ENCODE peak calls at places on chromosomes 6 and 20, in four cellular contexts. One of them, this sample, is unnamed.

GRCh38 chr20:33650753-33651561 is 11.2 kb upstream of the C20orf144 start:
- DNase-seq in SK-N-SH: no peak
- DNase-seq in GM23338: no peak
- DNase-seq in sigmoid colon: peak; percentile 46
- DNase-seq in this sample: no peak

GRCh38 chr6:89640804-89641203 is 2.3 kb upstream of the LYRM2 start:
- DNase-seq in SK-N-SH: no peak
- DNase-seq in GM23338: peak; percentile 9
- DNase-seq in sigmoid colon: no peak
- DNase-seq in this sample: no peak

GRCh38 chr6:131255434-131255833 is 120.2 kb downstream of the AKAP7 start:
- DNase-seq in SK-N-SH: no peak
- DNase-seq in GM23338: no peak
- DNase-seq in sigmoid colon: no peak
- DNase-seq in this sample: no peak

GRCh38 chr20:63695419-63696310 is 787 bp upstream of the TNFRSF6B start:
- DNase-seq in SK-N-SH: peak; percentile 41
- DNase-seq in GM23338: no peak
- DNase-seq in sigmoid colon: peak; percentile 52
- DNase-seq in this sample: no peak

GRCh38 chr6:33156964-33157363 is 35.3 kb downstream of the COL11A2 start:
- DNase-seq in SK-N-SH: no peak
- DNase-seq in GM23338: no peak
- DNase-seq in sigmoid colon: no peak
- DNase-seq in this sample: no peak

GRCh38 chr6:70527071-70527737 is 39.5 kb upstream of the SDHAF4 start:
- DNase-seq in SK-N-SH: no peak
- DNase-seq in GM23338: no peak
- DNase-seq in sigmoid colon: no peak
- DNase-seq in this sample: no peak

GRCh38 chr6:18025591-18025990 is 38.2 kb upstream of the KIF13A start:
- DNase-seq in SK-N-SH: no peak
- DNase-seq in GM23338: no peak
- DNase-seq in sigmoid colon: no peak
- DNase-seq in this sample: no peak

GRCh38 chr6:169313347-169314010 is 59.8 kb upstream of the THBS2 start:
- DNase-seq in SK-N-SH: no peak
- DNase-seq in GM23338: no peak
- DNase-seq in sigmoid colon: no peak
- DNase-seq in this sample: no peak

GRCh38 chr6:113396644-113397201 is 460.4 kb upstream of the MARCKS start:
- DNase-seq in SK-N-SH: no peak
- DNase-seq in GM23338: no peak
- DNase-seq in sigmoid colon: no peak
- DNase-seq in this sample: no peak

GRCh38 chr20:309306-309840 is 12.0 kb downstream of the ZCCHC3 start:
- DNase-seq in SK-N-SH: peak; percentile 34
- DNase-seq in GM23338: no peak
- DNase-seq in sigmoid colon: no peak
- DNase-seq in this sample: no peak

GRCh38 chr6:33017694-33018353 is 8.4 kb upstream of the HLA-DOA start:
- DNase-seq in SK-N-SH: no peak
- DNase-seq in GM23338: no peak
- DNase-seq in sigmoid colon: no peak
- DNase-seq in this sample: no peak

GRCh38 chr6:34177181-34177591 is 31.3 kb upstream of the GRM4 start:
- DNase-seq in SK-N-SH: peak; percentile 53
- DNase-seq in GM23338: no peak
- DNase-seq in sigmoid colon: no peak
- DNase-seq in this sample: no peak

GRCh38 chr6:132391391-132392291 is 9.6 kb downstream of the MOXD1 start:
- DNase-seq in SK-N-SH: no peak
- DNase-seq in GM23338: peak; percentile 21
- DNase-seq in sigmoid colon: peak; percentile 88
- DNase-seq in this sample: peak; percentile 59

GRCh38 chr6:89434954-89435353 is 2.0 kb downstream of the ANKRD6 start:
- DNase-seq in SK-N-SH: no peak
- DNase-seq in GM23338: no peak
- DNase-seq in sigmoid colon: no peak
- DNase-seq in this sample: no peak

GRCh38 chr6:169340395-169340794 is 86.7 kb upstream of the THBS2 start:
- DNase-seq in SK-N-SH: peak; percentile 31
- DNase-seq in GM23338: no peak
- DNase-seq in sigmoid colon: no peak
- DNase-seq in this sample: no peak

GRCh38 chr6:108966855-108967755 is 118.9 kb downstream of the ARMC2 start:
- DNase-seq in SK-N-SH: peak; percentile 47
- DNase-seq in GM23338: peak; percentile 60
- DNase-seq in sigmoid colon: no peak
- DNase-seq in this sample: no peak

GRCh38 chr20:38827770-38828281 is 22.3 kb downstream of the PPP1R16B start:
- DNase-seq in SK-N-SH: no peak
- DNase-seq in GM23338: no peak
- DNase-seq in sigmoid colon: no peak
- DNase-seq in this sample: no peak

GRCh38 chr6:116309001-116309400 is 29.3 kb upstream of the TSPYL1 start:
- DNase-seq in SK-N-SH: no peak
- DNase-seq in GM23338: no peak
- DNase-seq in sigmoid colon: no peak
- DNase-seq in this sample: no peak

GRCh38 chr6:165943908-165944307 is 223.7 kb downstream of the TBXT start:
- DNase-seq in SK-N-SH: no peak
- DNase-seq in GM23338: no peak
- DNase-seq in sigmoid colon: no peak
- DNase-seq in this sample: no peak

GRCh38 chr20:35518975-35519374 is 10.5 kb downstream of the C20orf173 start:
- DNase-seq in SK-N-SH: no peak
- DNase-seq in GM23338: no peak
- DNase-seq in sigmoid colon: no peak
- DNase-seq in this sample: no peak

GRCh38 chr6:23016701-23017100 is 447.3 kb downstream of the HDGFL1 start:
- DNase-seq in SK-N-SH: no peak
- DNase-seq in GM23338: no peak
- DNase-seq in sigmoid colon: no peak
- DNase-seq in this sample: peak; percentile 53

GRCh38 chr6:20881365-20881764 is 347.1 kb downstream of the CDKAL1 start:
- DNase-seq in SK-N-SH: no peak
- DNase-seq in GM23338: no peak
- DNase-seq in sigmoid colon: no peak
- DNase-seq in this sample: no peak

GRCh38 chr6:151679081-151679480 is 128.4 kb upstream of the ESR1 start:
- DNase-seq in SK-N-SH: no peak
- DNase-seq in GM23338: no peak
- DNase-seq in sigmoid colon: no peak
- DNase-seq in this sample: no peak

GRCh38 chr6:132813173-132813856 is 1.1 kb upstream of the RPS12 start:
- DNase-seq in SK-N-SH: no peak
- DNase-seq in GM23338: peak; percentile 60
- DNase-seq in sigmoid colon: peak; percentile 72
- DNase-seq in this sample: no peak

GRCh38 chr20:12255571-12255970 is 337.9 kb downstream of the BTBD3 start:
- DNase-seq in SK-N-SH: no peak
- DNase-seq in GM23338: no peak
- DNase-seq in sigmoid colon: no peak
- DNase-seq in this sample: no peak

GRCh38 chr6:7215798-7216231 is 97.2 kb downstream of the SSR1 start:
- DNase-seq in SK-N-SH: no peak
- DNase-seq in GM23338: no peak
- DNase-seq in sigmoid colon: no peak
- DNase-seq in this sample: no peak

GRCh38 chr6:167937301-167937700 is 60.2 kb upstream of the KIF25 start:
- DNase-seq in SK-N-SH: no peak
- DNase-seq in GM23338: no peak
- DNase-seq in sigmoid colon: no peak
- DNase-seq in this sample: no peak

GRCh38 chr6:18154507-18155272 is at the start of gene TPMT:
- DNase-seq in SK-N-SH: no peak
- DNase-seq in GM23338: peak; percentile 19
- DNase-seq in sigmoid colon: peak; percentile 73
- DNase-seq in this sample: no peak

GRCh38 chr6:150765457-150765764 is 100.1 kb upstream of the MTHFD1L start:
- DNase-seq in SK-N-SH: no peak
- DNase-seq in GM23338: no peak
- DNase-seq in sigmoid colon: no peak
- DNase-seq in this sample: no peak

GRCh38 chr6:85298553-85298952 is 151.3 kb upstream of the NT5E start:
- DNase-seq in SK-N-SH: no peak
- DNase-seq in GM23338: no peak
- DNase-seq in sigmoid colon: no peak
- DNase-seq in this sample: no peak

GRCh38 chr6:151176941-151177760 is 62.6 kb upstream of the AKAP12 start:
- DNase-seq in SK-N-SH: no peak
- DNase-seq in GM23338: no peak
- DNase-seq in sigmoid colon: no peak
- DNase-seq in this sample: no peak

GRCh38 chr6:72788188-72788587 is 166.3 kb downstream of the KCNQ5 start:
- DNase-seq in SK-N-SH: no peak
- DNase-seq in GM23338: no peak
- DNase-seq in sigmoid colon: no peak
- DNase-seq in this sample: no peak
- H3K27ac ChIP-seq in SK-N-SH: peak overlapping the region; percentile 86
- H3K27ac ChIP-seq in GM23338: no peak overlapping the region
- H3K27ac ChIP-seq in sigmoid colon: no peak overlapping the region
- H3K27ac ChIP-seq in this sample: peak overlapping the region; percentile 57

GRCh38 chr6:170358496-170358895 is 51.9 kb downstream of the FAM120B start:
- DNase-seq in SK-N-SH: no peak
- DNase-seq in GM23338: no peak
- DNase-seq in sigmoid colon: no peak
- DNase-seq in this sample: no peak
- TF ChIP-seq POLR2AphosphoS5 in SK-N-SH: no peak
- TF ChIP-seq POLR2AphosphoS5 in GM23338: no peak
- TF ChIP-seq POLR2AphosphoS5 in sigmoid colon: no peak
- TF ChIP-seq POLR2AphosphoS5 in this sample: no peak

GRCh38 chr20:49513009-49513408 is 30.5 kb upstream of the KCNB1 start:
- DNase-seq in SK-N-SH: no peak
- DNase-seq in GM23338: no peak
- DNase-seq in sigmoid colon: no peak
- DNase-seq in this sample: no peak

GRCh38 chr20:49511788-49512525 is 29.5 kb upstream of the KCNB1 start:
- DNase-seq in SK-N-SH: no peak
- DNase-seq in GM23338: no peak
- DNase-seq in sigmoid colon: no peak
- DNase-seq in this sample: no peak

GRCh38 chr20:49508435-49509199 is 26.1 kb upstream of the KCNB1 start:
- DNase-seq in SK-N-SH: peak; percentile 74
- DNase-seq in GM23338: peak; percentile 77
- DNase-seq in sigmoid colon: peak; percentile 58
- DNase-seq in this sample: peak; percentile 42

GRCh38 chr20:49507741-49508434 is 25.4 kb upstream of the KCNB1 start:
- DNase-seq in SK-N-SH: no peak
- DNase-seq in GM23338: no peak
- DNase-seq in sigmoid colon: peak; percentile 60
- DNase-seq in this sample: no peak

GRCh38 chr20:49510562-49511117 is 28.2 kb upstream of the KCNB1 start:
- DNase-seq in SK-N-SH: no peak
- DNase-seq in GM23338: no peak
- DNase-seq in sigmoid colon: peak; percentile 90
- DNase-seq in this sample: no peak
- H3K27ac ChIP-seq in SK-N-SH: no peak overlapping the region
- H3K27ac ChIP-seq in GM23338: no peak overlapping the region
- H3K27ac ChIP-seq in sigmoid colon: peak overlapping the region; percentile 72
- H3K27ac ChIP-seq in this sample: no peak overlapping the region

GRCh38 chr20:56391037-56391436 is 978 bp downstream of the AURKA start:
- DNase-seq in SK-N-SH: no peak
- DNase-seq in GM23338: no peak
- DNase-seq in sigmoid colon: no peak
- DNase-seq in this sample: no peak
- TF ChIP-seq POLR2AphosphoS5 in SK-N-SH: no peak
- TF ChIP-seq POLR2AphosphoS5 in GM23338: no peak
- TF ChIP-seq POLR2AphosphoS5 in sigmoid colon: no peak
- TF ChIP-seq POLR2AphosphoS5 in this sample: no peak

GRCh38 chr6:44622555-44622954 is 235.0 kb downstream of the CDC5L start:
- DNase-seq in SK-N-SH: no peak
- DNase-seq in GM23338: no peak
- DNase-seq in sigmoid colon: no peak
- DNase-seq in this sample: no peak

GRCh38 chr6:44624226-44624625 is 236.7 kb downstream of the CDC5L start:
- DNase-seq in SK-N-SH: no peak
- DNase-seq in GM23338: peak; percentile 52
- DNase-seq in sigmoid colon: no peak
- DNase-seq in this sample: no peak

GRCh38 chr6:44620922-44621321 is 233.4 kb downstream of the CDC5L start:
- DNase-seq in SK-N-SH: no peak
- DNase-seq in GM23338: peak; percentile 29
- DNase-seq in sigmoid colon: no peak
- DNase-seq in this sample: no peak

GRCh38 chr6:44625996-44626395 is 238.5 kb downstream of the CDC5L start:
- DNase-seq in SK-N-SH: no peak
- DNase-seq in GM23338: no peak
- DNase-seq in sigmoid colon: no peak
- DNase-seq in this sample: no peak

DNA sequence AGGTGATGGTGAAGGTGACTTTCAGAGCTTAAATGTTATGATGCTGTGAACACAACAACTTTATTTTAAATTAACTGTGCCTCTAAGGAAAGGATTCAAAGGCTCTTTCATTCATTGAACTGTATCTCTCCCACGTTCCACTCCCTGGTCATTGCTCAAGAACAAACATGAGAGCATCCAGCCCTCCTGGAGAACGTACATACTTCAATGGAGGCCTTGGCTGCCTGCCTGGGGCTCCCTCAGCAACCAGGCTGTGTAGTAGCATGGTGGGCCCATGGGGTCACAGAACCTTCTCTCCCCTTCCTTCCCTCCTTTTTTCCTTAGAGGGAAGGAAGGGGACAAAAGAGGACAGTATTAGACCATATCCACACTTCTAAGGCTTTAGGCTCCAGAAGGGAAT is 234.3 kb downstream of the CDC5L start:
- DNase-seq in SK-N-SH: no peak
- DNase-seq in GM23338: no peak
- DNase-seq in sigmoid colon: no peak
- DNase-seq in this sample: no peak
- H3K27ac ChIP-seq in SK-N-SH: no peak overlapping the region
- H3K27ac ChIP-seq in GM23338: peak overlapping the region; percentile 41
- H3K27ac ChIP-seq in sigmoid colon: no peak overlapping the region
- H3K27ac ChIP-seq in this sample: no peak overlapping the region

GRCh38 chr6:14713008-14713452 is 532.8 kb upstream of the JARID2 start:
- DNase-seq in SK-N-SH: no peak
- DNase-seq in GM23338: no peak
- DNase-seq in sigmoid colon: peak; percentile 83
- DNase-seq in this sample: no peak
- TF ChIP-seq POLR2AphosphoS5 in SK-N-SH: no peak
- TF ChIP-seq POLR2AphosphoS5 in GM23338: no peak
- TF ChIP-seq POLR2AphosphoS5 in sigmoid colon: peak; percentile 45
- TF ChIP-seq POLR2AphosphoS5 in this sample: no peak

GRCh38 chr20:37454636-37455035 is 66.4 kb upstream of the NNAT start:
- DNase-seq in SK-N-SH: no peak
- DNase-seq in GM23338: no peak
- DNase-seq in sigmoid colon: no peak
- DNase-seq in this sample: no peak
- H3K27ac ChIP-seq in SK-N-SH: no peak overlapping the region
- H3K27ac ChIP-seq in GM23338: no peak overlapping the region
- H3K27ac ChIP-seq in sigmoid colon: no peak overlapping the region
- H3K27ac ChIP-seq in this sample: no peak overlapping the region

This sample was measured in SK-N-MC.